ENCODE peak calls at places on chromosomes 7 and 10, in ten cellular contexts. One of them, this sample, is unnamed.

GRCh38 chr10:132164801-132165278 is 21.9 kb upstream of the DPYSL4 start:
- DNase-seq in sigmoid colon: no peak
- DNase-seq in A549: no peak
- DNase-seq in ovary: no peak
- DNase-seq in transverse colon: peak; percentile 44
- DNase-seq in tibial nerve: no peak
- DNase-seq in stomach: peak; percentile 44
- DNase-seq in HepG2: peak; percentile 35
- DNase-seq in H1: no peak
- DNase-seq in GM12878: no peak
- DNase-seq in this sample: no peak

GRCh38 chr10:43199684-43200537 is 61.7 kb downstream of the CSGALNACT2 start:
- DNase-seq in sigmoid colon: peak; percentile 50
- DNase-seq in A549: no peak
- DNase-seq in ovary: no peak
- DNase-seq in transverse colon: no peak
- DNase-seq in tibial nerve: no peak
- DNase-seq in stomach: peak; percentile 18
- DNase-seq in HepG2: no peak
- DNase-seq in H1: no peak
- DNase-seq in GM12878: no peak
- DNase-seq in this sample: no peak

GRCh38 chr7:125218076-125218475 is 288.5 kb upstream of the POT1 start:
- DNase-seq in sigmoid colon: no peak
- DNase-seq in A549: no peak
- DNase-seq in ovary: no peak
- DNase-seq in transverse colon: no peak
- DNase-seq in tibial nerve: no peak
- DNase-seq in stomach: no peak
- DNase-seq in HepG2: no peak
- DNase-seq in H1: no peak
- DNase-seq in GM12878: no peak
- DNase-seq in this sample: no peak

GRCh38 chr7:44538093-44538797 is 2.9 kb downstream of the NPC1L1 start:
- DNase-seq in sigmoid colon: no peak
- DNase-seq in A549: no peak
- DNase-seq in ovary: no peak
- DNase-seq in transverse colon: no peak
- DNase-seq in tibial nerve: no peak
- DNase-seq in stomach: no peak
- DNase-seq in HepG2: no peak
- DNase-seq in H1: no peak
- DNase-seq in GM12878: no peak
- DNase-seq in this sample: no peak

GRCh38 chr10:68559872-68560200 is 301 bp upstream of the TET1 start:
- DNase-seq in sigmoid colon: peak; percentile 69
- DNase-seq in A549: peak; percentile 38
- DNase-seq in ovary: no peak
- DNase-seq in transverse colon: no peak
- DNase-seq in tibial nerve: no peak
- DNase-seq in stomach: no peak
- DNase-seq in HepG2: no peak
- DNase-seq in H1: no peak
- DNase-seq in GM12878: no peak
- DNase-seq in this sample: no peak

GRCh38 chr7:51033722-51034530 is 251.2 kb upstream of the GRB10 start:
- DNase-seq in sigmoid colon: peak; percentile 79
- DNase-seq in A549: no peak
- DNase-seq in ovary: no peak
- DNase-seq in transverse colon: no peak
- DNase-seq in tibial nerve: no peak
- DNase-seq in stomach: no peak
- DNase-seq in HepG2: no peak
- DNase-seq in H1: no peak
- DNase-seq in GM12878: no peak
- DNase-seq in this sample: no peak

GRCh38 chr10:123836418-123837145 is 55.0 kb downstream of the CPXM2 start:
- DNase-seq in sigmoid colon: no peak
- DNase-seq in A549: no peak
- DNase-seq in ovary: no peak
- DNase-seq in transverse colon: no peak
- DNase-seq in tibial nerve: no peak
- DNase-seq in stomach: no peak
- DNase-seq in HepG2: no peak
- DNase-seq in H1: no peak
- DNase-seq in GM12878: no peak
- DNase-seq in this sample: no peak

GRCh38 chr7:74544706-74545469 is 91.2 kb downstream of the GTF2IRD1 start:
- DNase-seq in sigmoid colon: no peak
- DNase-seq in A549: peak; percentile 42
- DNase-seq in ovary: no peak
- DNase-seq in transverse colon: peak; percentile 65
- DNase-seq in tibial nerve: no peak
- DNase-seq in stomach: peak; percentile 68
- DNase-seq in HepG2: peak; percentile 44
- DNase-seq in H1: peak; percentile 67
- DNase-seq in GM12878: no peak
- DNase-seq in this sample: no peak

GRCh38 chr10:77939561-77940001 is 13.0 kb upstream of the DLG5 start:
- DNase-seq in sigmoid colon: peak; percentile 93
- DNase-seq in A549: no peak
- DNase-seq in ovary: peak; percentile 80
- DNase-seq in transverse colon: peak; percentile 46
- DNase-seq in tibial nerve: peak; percentile 22
- DNase-seq in stomach: peak; percentile 58
- DNase-seq in HepG2: no peak
- DNase-seq in H1: no peak
- DNase-seq in GM12878: no peak
- DNase-seq in this sample: peak; percentile 67

GRCh38 chr10:132572545-132572937 is 35.0 kb downstream of the INPP5A start:
- DNase-seq in sigmoid colon: peak; percentile 56
- DNase-seq in A549: peak; percentile 23
- DNase-seq in ovary: no peak
- DNase-seq in transverse colon: no peak
- DNase-seq in tibial nerve: no peak
- DNase-seq in stomach: no peak
- DNase-seq in HepG2: no peak
- DNase-seq in H1: no peak
- DNase-seq in GM12878: no peak
- DNase-seq in this sample: no peak

GRCh38 chr10:16606421-16606820 is 84.7 kb upstream of the C1QL3 start:
- DNase-seq in sigmoid colon: no peak
- DNase-seq in A549: no peak
- DNase-seq in ovary: no peak
- DNase-seq in transverse colon: no peak
- DNase-seq in tibial nerve: no peak
- DNase-seq in stomach: no peak
- DNase-seq in HepG2: no peak
- DNase-seq in H1: no peak
- DNase-seq in GM12878: no peak
- DNase-seq in this sample: no peak

GRCh38 chr10:80971461-80971860 is 433.8 kb downstream of the SH2D4B start:
- DNase-seq in sigmoid colon: no peak
- DNase-seq in A549: no peak
- DNase-seq in ovary: no peak
- DNase-seq in transverse colon: no peak
- DNase-seq in tibial nerve: no peak
- DNase-seq in stomach: no peak
- DNase-seq in HepG2: no peak
- DNase-seq in H1: no peak
- DNase-seq in GM12878: no peak
- DNase-seq in this sample: no peak

GRCh38 chr10:118028619-118029018 is 18.1 kb downstream of the RAB11FIP2 start:
- DNase-seq in sigmoid colon: no peak
- DNase-seq in A549: no peak
- DNase-seq in ovary: no peak
- DNase-seq in transverse colon: no peak
- DNase-seq in tibial nerve: no peak
- DNase-seq in stomach: no peak
- DNase-seq in HepG2: no peak
- DNase-seq in H1: no peak
- DNase-seq in GM12878: peak; percentile 33
- DNase-seq in this sample: no peak

GRCh38 chr7:123209786-123210185 is 10.0 kb upstream of the SLC13A1 start:
- DNase-seq in sigmoid colon: no peak
- DNase-seq in A549: no peak
- DNase-seq in ovary: no peak
- DNase-seq in transverse colon: peak; percentile 21
- DNase-seq in tibial nerve: no peak
- DNase-seq in stomach: peak; percentile 54
- DNase-seq in HepG2: peak; percentile 20
- DNase-seq in H1: no peak
- DNase-seq in GM12878: no peak
- DNase-seq in this sample: no peak

GRCh38 chr7:155762639-155763038 is 49.6 kb downstream of the SHH start:
- DNase-seq in sigmoid colon: no peak
- DNase-seq in A549: no peak
- DNase-seq in ovary: no peak
- DNase-seq in transverse colon: no peak
- DNase-seq in tibial nerve: no peak
- DNase-seq in stomach: no peak
- DNase-seq in HepG2: no peak
- DNase-seq in H1: no peak
- DNase-seq in GM12878: no peak
- DNase-seq in this sample: no peak

GRCh38 chr7:96508371-96508770 is 186.5 kb upstream of the SLC25A13 start:
- DNase-seq in sigmoid colon: no peak
- DNase-seq in A549: no peak
- DNase-seq in ovary: no peak
- DNase-seq in transverse colon: no peak
- DNase-seq in tibial nerve: no peak
- DNase-seq in stomach: no peak
- DNase-seq in HepG2: no peak
- DNase-seq in H1: no peak
- DNase-seq in GM12878: no peak
- DNase-seq in this sample: no peak

GRCh38 chr10:95389176-95389575 is 98.4 kb upstream of the PDLIM1 start:
- DNase-seq in sigmoid colon: no peak
- DNase-seq in A549: no peak
- DNase-seq in ovary: no peak
- DNase-seq in transverse colon: no peak
- DNase-seq in tibial nerve: no peak
- DNase-seq in stomach: no peak
- DNase-seq in HepG2: peak; percentile 74
- DNase-seq in H1: no peak
- DNase-seq in GM12878: no peak
- DNase-seq in this sample: no peak

GRCh38 chr10:28382520-28383269 is 79.8 kb upstream of the MPP7 start:
- DNase-seq in sigmoid colon: no peak
- DNase-seq in A549: no peak
- DNase-seq in ovary: no peak
- DNase-seq in transverse colon: no peak
- DNase-seq in tibial nerve: no peak
- DNase-seq in stomach: no peak
- DNase-seq in HepG2: no peak
- DNase-seq in H1: no peak
- DNase-seq in GM12878: no peak
- DNase-seq in this sample: no peak

DNA sequence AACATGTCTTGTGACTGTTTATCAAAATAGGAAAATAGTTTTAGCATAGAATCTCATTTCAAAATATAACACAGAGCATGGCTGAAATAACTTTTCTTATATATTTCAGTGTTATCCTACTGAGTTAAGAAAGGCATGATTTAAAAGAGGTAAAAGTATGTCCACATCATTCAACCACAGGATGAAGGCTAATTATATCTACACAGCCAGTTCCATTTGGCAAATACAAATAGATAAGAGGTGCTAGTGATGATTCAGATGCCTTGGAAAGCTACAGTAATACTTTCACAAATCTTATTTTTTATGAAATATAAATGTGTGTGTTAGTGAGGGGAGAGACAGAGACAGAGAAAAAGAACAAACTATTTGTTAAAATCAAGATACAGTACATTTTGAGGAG is 42.9 kb upstream of the PCDH15 start:
- DNase-seq in sigmoid colon: no peak
- DNase-seq in A549: no peak
- DNase-seq in ovary: no peak
- DNase-seq in transverse colon: no peak
- DNase-seq in tibial nerve: no peak
- DNase-seq in stomach: no peak
- DNase-seq in HepG2: no peak
- DNase-seq in H1: no peak
- DNase-seq in GM12878: no peak
- DNase-seq in this sample: no peak
- TF ChIP-seq POLR2A in sigmoid colon: no peak
- TF ChIP-seq POLR2A in A549: no peak
- TF ChIP-seq POLR2A in ovary: no peak
- TF ChIP-seq POLR2A in transverse colon: no peak
- TF ChIP-seq POLR2A in tibial nerve: no peak
- TF ChIP-seq POLR2A in stomach: no peak
- TF ChIP-seq POLR2A in HepG2: no peak
- TF ChIP-seq POLR2A in H1: no peak
- TF ChIP-seq POLR2A in GM12878: no peak
- TF ChIP-seq POLR2A in this sample: no peak

GRCh38 chr7:22651534-22652243 is 75.3 kb upstream of the IL6 start:
- DNase-seq in sigmoid colon: no peak
- DNase-seq in A549: no peak
- DNase-seq in ovary: no peak
- DNase-seq in transverse colon: no peak
- DNase-seq in tibial nerve: no peak
- DNase-seq in stomach: no peak
- DNase-seq in HepG2: no peak
- DNase-seq in H1: no peak
- DNase-seq in GM12878: no peak
- DNase-seq in this sample: no peak
- TF ChIP-seq EP300 in sigmoid colon: no peak
- TF ChIP-seq EP300 in A549: no peak
- TF ChIP-seq EP300 in ovary: no peak
- TF ChIP-seq EP300 in transverse colon: no peak
- TF ChIP-seq EP300 in tibial nerve: peak; percentile 40
- TF ChIP-seq EP300 in stomach: no peak
- TF ChIP-seq EP300 in HepG2: no peak
- TF ChIP-seq EP300 in H1: no peak
- TF ChIP-seq EP300 in GM12878: no peak
- TF ChIP-seq EP300 in this sample: no peak

DNA sequence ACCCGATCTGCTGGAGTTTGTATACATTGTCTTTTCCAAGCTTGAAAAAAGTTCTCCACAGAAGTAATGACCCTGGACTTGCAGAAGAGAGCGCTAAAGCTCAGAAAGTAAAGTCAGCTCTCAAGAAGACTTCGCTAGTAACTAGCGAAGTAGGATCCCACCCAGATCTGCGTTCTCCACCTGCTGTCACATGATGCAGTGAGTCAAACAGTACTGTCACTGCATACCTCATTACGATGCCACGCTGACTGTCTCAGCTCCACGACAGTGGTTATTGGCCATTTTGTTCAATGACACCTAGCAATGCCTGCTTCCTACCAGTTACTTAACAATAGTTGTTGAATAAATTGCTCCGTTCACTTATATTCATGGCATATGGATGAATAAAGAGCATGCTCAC is 29.7 kb upstream of the SEC61G start:
- DNase-seq in sigmoid colon: peak; percentile 72
- DNase-seq in A549: peak; percentile 96
- DNase-seq in ovary: peak; percentile 36
- DNase-seq in transverse colon: peak; percentile 20
- DNase-seq in tibial nerve: no peak
- DNase-seq in stomach: no peak
- DNase-seq in HepG2: peak; percentile 53
- DNase-seq in H1: no peak
- DNase-seq in GM12878: peak; percentile 13
- DNase-seq in this sample: no peak
- TF ChIP-seq POLR2A in sigmoid colon: no peak
- TF ChIP-seq POLR2A in A549: no peak
- TF ChIP-seq POLR2A in ovary: no peak
- TF ChIP-seq POLR2A in transverse colon: no peak
- TF ChIP-seq POLR2A in tibial nerve: no peak
- TF ChIP-seq POLR2A in stomach: no peak
- TF ChIP-seq POLR2A in HepG2: no peak
- TF ChIP-seq POLR2A in H1: no peak
- TF ChIP-seq POLR2A in GM12878: no peak
- TF ChIP-seq POLR2A in this sample: no peak

GRCh38 chr7:17773289-17773626 is 167.0 kb downstream of the SNX13 start:
- DNase-seq in sigmoid colon: no peak
- DNase-seq in A549: peak; percentile 2
- DNase-seq in ovary: no peak
- DNase-seq in transverse colon: peak; percentile 12
- DNase-seq in tibial nerve: no peak
- DNase-seq in stomach: no peak
- DNase-seq in HepG2: peak; percentile 70
- DNase-seq in H1: no peak
- DNase-seq in GM12878: no peak
- DNase-seq in this sample: no peak
- TF ChIP-seq EP300 in sigmoid colon: no peak
- TF ChIP-seq EP300 in A549: no peak
- TF ChIP-seq EP300 in ovary: no peak
- TF ChIP-seq EP300 in transverse colon: no peak
- TF ChIP-seq EP300 in tibial nerve: peak; percentile 73
- TF ChIP-seq EP300 in stomach: no peak
- TF ChIP-seq EP300 in HepG2: no peak
- TF ChIP-seq EP300 in H1: no peak
- TF ChIP-seq EP300 in GM12878: no peak
- TF ChIP-seq EP300 in this sample: no peak

This sample was measured in suprapubic skin.